ENCODE peak calls at places on chromosomes 2 and 18, in eight cellular contexts. N, G, U, T, Q, V, D and O are unnamed samples.

GRCh38 chr18:49656098-49656591 is 94.3 kb downstream of the LIPG start:
- DNase-seq in D (peak), V (peak), U (no peak), T (no peak), G (no peak), N (no peak), Q (peak), O (peak)

GRCh38 chr2:175076272-175076671 is 71.1 kb upstream of the CHN1 start:
- DNase-seq in T (no peak), G (no peak), Q (no peak), D (no peak), V (no peak), N (no peak), U (no peak), O (no peak)

GRCh38 chr18:27717816-27718215 is 459.1 kb downstream of the CDH2 start:
- DNase-seq in V (no peak), Q (no peak), N (no peak), D (no peak), T (no peak), U (no peak), G (no peak), O (no peak)

GRCh38 chr18:34848695-34849094 is 138.6 kb downstream of the DTNA start:
- DNase-seq in G (no peak), T (no peak), D (peak), N (no peak), V (no peak), U (no peak), Q (no peak), O (no peak)

GRCh38 chr18:63152791-63153190 is 166.8 kb downstream of the BCL2 start:
- DNase-seq in G (no peak), Q (no peak), V (no peak), D (no peak), U (no peak), N (no peak), T (no peak), O (no peak)

GRCh38 chr2:62089658-62090057 is 106.3 kb upstream of the B3GNT2 start:
- DNase-seq in T (no peak), N (no peak), U (no peak), V (no peak), D (no peak), Q (no peak), G (no peak), O (no peak)

GRCh38 chr2:23688486-23689130 is 238.3 kb downstream of the ATAD2B start:
- DNase-seq in D (no peak), N (no peak), V (no peak), T (no peak), G (no peak), Q (no peak), U (no peak), O (no peak)

GRCh38 chr18:68642003-68642402 is 72.9 kb downstream of the TMX3 start:
- DNase-seq in Q (no peak), T (no peak), V (no peak), D (no peak), U (no peak), G (no peak), N (no peak), O (no peak)

GRCh38 chr2:15058015-15058414 is 425.5 kb downstream of the LRATD1 start:
- DNase-seq in G (peak), N (no peak), T (peak), D (peak), U (peak), Q (no peak), V (peak), O (no peak)

GRCh38 chr2:218886461-218886947 is 5.9 kb downstream of the WNT10A start:
- DNase-seq in U (no peak), N (no peak), V (no peak), Q (no peak), G (peak), T (peak), D (no peak), O (no peak)

GRCh38 chr2:74632209-74632938 is 15.8 kb downstream of the M1AP start:
- DNase-seq in U (no peak), Q (no peak), V (no peak), D (peak), N (no peak), T (peak), G (no peak), O (no peak)